ENCODE peak calls at places on chromosome 7, in six cellular contexts. K is OCI-LY7, P is heart right ventricle, E is AG09319, X is uterus, H is fibroblast of the aortic adventitia. Q is an unnamed sample.

GRCh38 chr7:27434729-27435400 is 192.3 kb downstream of the EVX1 start:
- DNase-seq in H (no peak), P (no peak), E (no peak), K (no peak), X (no peak), Q (peak; percentile 14)

GRCh38 chr7:19665399-19666008 is 43.3 kb downstream of the POLR1F start:
- DNase-seq in X (no peak), K (peak; percentile 34), P (no peak), H (peak; percentile 57), E (peak; percentile 1), Q (peak; percentile 30)

GRCh38 chr7:90917536-90917935 is 321.4 kb downstream of the CDK14 start:
- DNase-seq in X (no peak), K (no peak), E (no peak), H (no peak), P (no peak), Q (no peak)

GRCh38 chr7:146346096-146346495 is 229.5 kb downstream of the CNTNAP2 start:
- DNase-seq in P (no peak), X (no peak), H (no peak), E (no peak), K (no peak), Q (no peak)

GRCh38 chr7:137774793-137775201 is 72.0 kb downstream of the DGKI start:
- DNase-seq in K (no peak), X (no peak), E (no peak), P (no peak), H (peak; percentile 33), Q (peak; percentile 20)

GRCh38 chr7:47581442-47581820 is 480 bp downstream of the TNS3 start:
- DNase-seq in E (no peak), K (peak; percentile 40), X (no peak), P (no peak), H (peak; percentile 19), Q (no peak)

GRCh38 chr7:29116801-29117200 is 29.5 kb downstream of the CPVL start:
- DNase-seq in E (no peak), H (no peak), P (no peak), X (no peak), K (no peak), Q (no peak)

GRCh38 chr7:32481921-32482320 is 8.3 kb downstream of the LSM5 start:
- DNase-seq in H (peak; percentile 25), E (no peak), K (no peak), P (no peak), X (no peak), Q (no peak)

GRCh38 chr7:17319164-17320101 is 21.0 kb downstream of the AHR start:
- DNase-seq in K (no peak), X (no peak), E (no peak), P (no peak), H (no peak), Q (no peak)

GRCh38 chr7:121428857-121429489 is 32.9 kb upstream of the FAM3C start:
- DNase-seq in H (peak; percentile 50), P (no peak), X (no peak), E (no peak), K (no peak), Q (peak; percentile 60)

GRCh38 chr7:107035446-107035845 is 9.1 kb upstream of the PRKAR2B start:
- DNase-seq in E (no peak), H (peak; percentile 37), K (no peak), X (no peak), P (no peak), Q (peak; percentile 88)

GRCh38 chr7:101905203-101905865 is 87.9 kb downstream of the CUX1 start:
- DNase-seq in H (no peak), E (no peak), X (no peak), K (no peak), P (no peak), Q (no peak)

GRCh38 chr7:101717986-101718746 is 89.1 kb upstream of the MYL10 start:
- DNase-seq in H (no peak), P (peak; percentile 8), X (no peak), E (no peak), K (no peak), Q (peak; percentile 89)

GRCh38 chr7:72492446-72492845 is 80.3 kb upstream of the CALN1 start:
- DNase-seq in P (peak; percentile 80), X (no peak), E (no peak), K (no peak), H (no peak), Q (no peak)

GRCh38 chr7:101953248-101953819 is 135.9 kb downstream of the CUX1 start:
- DNase-seq in E (no peak), H (peak; percentile 98), X (peak; percentile 90), K (no peak), P (no peak), Q (peak; percentile 58)

GRCh38 chr7:56079450-56080185 is 13.1 kb downstream of the PHKG1 start:
- DNase-seq in P (peak; percentile 89), E (peak; percentile 49), H (peak; percentile 68), X (peak; percentile 53), K (no peak), Q (peak; percentile 58)

GRCh38 chr7:41058986-41059741 is 643.7 kb downstream of the INHBA start:
- DNase-seq in H (peak; percentile 45), E (no peak), K (no peak), P (no peak), X (no peak), Q (peak; percentile 25)